ENCODE peak calls at places on chromosome 14, in nine cellular contexts. One of them, this sample, is unnamed.

GRCh38 chr14:53016919-53017318 is 66.1 kb upstream of the FERMT2 start:
- DNase-seq in neural progenitor cell: no peak
- DNase-seq in neuronal stem cell: no peak
- DNase-seq in pancreas: no peak
- DNase-seq in heart right ventricle: no peak
- DNase-seq in AG04450: no peak
- DNase-seq in CD8-positive, alpha-beta memory T cell: no peak
- DNase-seq in lung: no peak
- DNase-seq in GM23248: no peak
- DNase-seq in this sample: no peak

GRCh38 chr14:50774542-50775267 is 56.3 kb downstream of the NIN start:
- DNase-seq in neural progenitor cell: no peak
- DNase-seq in neuronal stem cell: no peak
- DNase-seq in pancreas: no peak
- DNase-seq in heart right ventricle: no peak
- DNase-seq in AG04450: no peak
- DNase-seq in CD8-positive, alpha-beta memory T cell: no peak
- DNase-seq in lung: no peak
- DNase-seq in GM23248: peak
- DNase-seq in this sample: no peak

GRCh38 chr14:40838601-40839000 is 768.1 kb upstream of the LRFN5 start:
- DNase-seq in neural progenitor cell: no peak
- DNase-seq in neuronal stem cell: no peak
- DNase-seq in pancreas: no peak
- DNase-seq in heart right ventricle: no peak
- DNase-seq in AG04450: no peak
- DNase-seq in CD8-positive, alpha-beta memory T cell: no peak
- DNase-seq in lung: no peak
- DNase-seq in GM23248: no peak
- DNase-seq in this sample: no peak

GRCh38 chr14:94392510-94392935 is 4.1 kb upstream of the SERPINA1 start:
- DNase-seq in neural progenitor cell: no peak
- DNase-seq in neuronal stem cell: no peak
- DNase-seq in pancreas: no peak
- DNase-seq in heart right ventricle: peak
- DNase-seq in AG04450: no peak
- DNase-seq in CD8-positive, alpha-beta memory T cell: no peak
- DNase-seq in lung: peak
- DNase-seq in GM23248: peak
- DNase-seq in this sample: no peak

GRCh38 chr14:37384870-37385596 is 187.3 kb downstream of the MIPOL1 start:
- DNase-seq in neural progenitor cell: no peak
- DNase-seq in neuronal stem cell: no peak
- DNase-seq in pancreas: no peak
- DNase-seq in heart right ventricle: no peak
- DNase-seq in AG04450: no peak
- DNase-seq in CD8-positive, alpha-beta memory T cell: no peak
- DNase-seq in lung: peak
- DNase-seq in GM23248: no peak
- DNase-seq in this sample: no peak

GRCh38 chr14:76951149-76951548 is 77.4 kb downstream of the IRF2BPL start:
- DNase-seq in neural progenitor cell: no peak
- DNase-seq in neuronal stem cell: no peak
- DNase-seq in pancreas: no peak
- DNase-seq in heart right ventricle: no peak
- DNase-seq in AG04450: no peak
- DNase-seq in CD8-positive, alpha-beta memory T cell: no peak
- DNase-seq in lung: no peak
- DNase-seq in GM23248: peak
- DNase-seq in this sample: no peak

GRCh38 chr14:55976619-55977018 is 141.6 kb upstream of the PELI2 start:
- DNase-seq in neural progenitor cell: no peak
- DNase-seq in neuronal stem cell: no peak
- DNase-seq in pancreas: no peak
- DNase-seq in heart right ventricle: no peak
- DNase-seq in AG04450: no peak
- DNase-seq in CD8-positive, alpha-beta memory T cell: no peak
- DNase-seq in lung: no peak
- DNase-seq in GM23248: no peak
- DNase-seq in this sample: no peak

GRCh38 chr14:102525213-102526143 is 15.9 kb upstream of the ANKRD9 start:
- DNase-seq in neural progenitor cell: no peak
- DNase-seq in neuronal stem cell: no peak
- DNase-seq in pancreas: no peak
- DNase-seq in heart right ventricle: no peak
- DNase-seq in AG04450: no peak
- DNase-seq in CD8-positive, alpha-beta memory T cell: peak
- DNase-seq in lung: no peak
- DNase-seq in GM23248: peak
- DNase-seq in this sample: no peak

GRCh38 chr14:68685419-68686211 is 107.3 kb downstream of the ZFP36L1 start:
- DNase-seq in neural progenitor cell: no peak
- DNase-seq in neuronal stem cell: no peak
- DNase-seq in pancreas: no peak
- DNase-seq in heart right ventricle: no peak
- DNase-seq in AG04450: no peak
- DNase-seq in CD8-positive, alpha-beta memory T cell: peak
- DNase-seq in lung: no peak
- DNase-seq in GM23248: peak
- DNase-seq in this sample: no peak

GRCh38 chr14:53470351-53471043 is 317.4 kb upstream of the DDHD1 start:
- DNase-seq in neural progenitor cell: no peak
- DNase-seq in neuronal stem cell: no peak
- DNase-seq in pancreas: no peak
- DNase-seq in heart right ventricle: peak
- DNase-seq in AG04450: peak
- DNase-seq in CD8-positive, alpha-beta memory T cell: no peak
- DNase-seq in lung: no peak
- DNase-seq in GM23248: peak
- DNase-seq in this sample: no peak

GRCh38 chr14:32134448-32135070 is 57.5 kb downstream of the ARHGAP5 start:
- DNase-seq in neural progenitor cell: no peak
- DNase-seq in neuronal stem cell: no peak
- DNase-seq in pancreas: no peak
- DNase-seq in heart right ventricle: no peak
- DNase-seq in AG04450: no peak
- DNase-seq in CD8-positive, alpha-beta memory T cell: no peak
- DNase-seq in lung: no peak
- DNase-seq in GM23248: peak
- DNase-seq in this sample: no peak

GRCh38 chr14:81192594-81192993 is 28.2 kb downstream of the GTF2A1 start:
- DNase-seq in neural progenitor cell: no peak
- DNase-seq in neuronal stem cell: no peak
- DNase-seq in pancreas: no peak
- DNase-seq in heart right ventricle: no peak
- DNase-seq in AG04450: no peak
- DNase-seq in CD8-positive, alpha-beta memory T cell: no peak
- DNase-seq in lung: no peak
- DNase-seq in GM23248: no peak
- DNase-seq in this sample: no peak
- H3K27ac ChIP-seq in neural progenitor cell: no peak
- H3K27ac ChIP-seq in neuronal stem cell: no peak
- H3K27ac ChIP-seq in pancreas: no peak
- H3K27ac ChIP-seq in heart right ventricle: no peak
- H3K27ac ChIP-seq in AG04450: no peak
- H3K27ac ChIP-seq in CD8-positive, alpha-beta memory T cell: peak
- H3K27ac ChIP-seq in lung: no peak
- H3K27ac ChIP-seq in GM23248: no peak
- H3K27ac ChIP-seq in this sample: no peak

DNA sequence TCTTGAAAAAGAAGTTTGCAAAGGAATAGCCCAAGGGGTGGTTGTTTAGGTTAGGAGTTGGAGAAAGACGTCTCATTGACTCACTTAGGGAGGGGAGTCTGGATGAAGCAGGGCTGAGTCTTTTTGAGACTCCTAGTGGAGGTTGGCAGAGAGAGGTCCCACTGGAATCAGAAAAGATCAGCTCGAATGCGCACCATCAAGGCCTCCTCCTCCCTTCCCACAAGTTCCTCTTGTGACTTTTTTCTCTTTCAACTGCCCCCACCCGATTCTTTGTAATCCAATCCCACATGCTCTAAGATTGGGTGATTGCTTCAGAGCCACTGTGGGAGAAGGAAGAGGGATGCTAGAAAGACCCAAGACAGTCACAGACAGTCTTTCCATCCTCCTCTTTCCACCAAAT is 2.0 kb downstream of the ARHGEF40 start:
- DNase-seq in neural progenitor cell: no peak
- DNase-seq in neuronal stem cell: no peak
- DNase-seq in pancreas: no peak
- DNase-seq in heart right ventricle: peak
- DNase-seq in AG04450: peak
- DNase-seq in CD8-positive, alpha-beta memory T cell: no peak
- DNase-seq in lung: no peak
- DNase-seq in GM23248: peak
- DNase-seq in this sample: no peak
- H3K27ac ChIP-seq in neural progenitor cell: no peak
- H3K27ac ChIP-seq in neuronal stem cell: no peak
- H3K27ac ChIP-seq in pancreas: peak
- H3K27ac ChIP-seq in heart right ventricle: peak
- H3K27ac ChIP-seq in AG04450: peak
- H3K27ac ChIP-seq in CD8-positive, alpha-beta memory T cell: no peak
- H3K27ac ChIP-seq in lung: peak
- H3K27ac ChIP-seq in GM23248: peak
- H3K27ac ChIP-seq in this sample: peak

DNA sequence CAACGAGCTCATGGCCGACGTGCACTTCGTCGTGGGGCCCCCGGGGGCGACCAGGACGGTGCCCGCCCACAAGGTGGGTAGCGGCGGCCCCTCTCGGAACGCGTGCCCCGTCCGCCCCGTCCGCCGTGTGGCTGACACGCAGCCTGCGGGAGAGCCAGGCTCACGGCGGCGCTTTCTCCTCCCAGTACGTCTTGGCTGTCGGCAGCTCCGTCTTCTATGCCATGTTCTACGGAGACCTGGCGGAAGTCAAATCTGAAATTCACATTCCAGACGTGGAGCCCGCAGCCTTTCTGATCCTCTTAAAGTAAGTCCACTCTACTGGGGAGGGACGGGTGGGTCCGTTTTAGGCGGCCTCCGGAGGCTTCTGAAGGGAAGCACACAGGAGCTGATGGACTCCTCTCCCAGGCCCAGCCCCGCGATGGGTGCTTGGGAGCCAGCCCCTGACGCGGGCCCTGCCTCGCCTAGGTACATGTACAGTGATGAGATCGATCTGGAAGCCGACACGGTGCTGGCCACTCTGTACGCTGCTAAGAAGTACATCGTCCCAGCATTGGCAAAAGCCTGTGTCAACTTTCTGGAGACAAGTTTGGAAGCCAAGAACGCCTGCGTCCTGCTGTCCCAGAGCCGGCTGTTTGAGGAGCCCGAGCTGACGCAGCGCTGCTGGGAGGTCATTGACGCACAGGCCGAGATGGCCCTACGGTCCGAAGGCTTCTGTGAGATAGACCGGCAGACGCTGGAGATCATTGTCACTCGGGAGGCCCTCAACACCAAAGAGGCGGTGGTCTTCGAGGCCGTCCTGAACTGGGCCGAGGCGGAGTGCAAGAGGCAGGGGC is 1.1 kb downstream of the BTBD6 start:
- DNase-seq in neural progenitor cell: peak
- DNase-seq in neuronal stem cell: peak
- DNase-seq in pancreas: no peak
- DNase-seq in heart right ventricle: no peak
- DNase-seq in AG04450: no peak
- DNase-seq in CD8-positive, alpha-beta memory T cell: no peak
- DNase-seq in lung: no peak
- DNase-seq in GM23248: peak
- DNase-seq in this sample: no peak
- H3K27ac ChIP-seq in neural progenitor cell: no peak
- H3K27ac ChIP-seq in neuronal stem cell: no peak
- H3K27ac ChIP-seq in pancreas: no peak
- H3K27ac ChIP-seq in heart right ventricle: peak
- H3K27ac ChIP-seq in AG04450: no peak
- H3K27ac ChIP-seq in CD8-positive, alpha-beta memory T cell: no peak
- H3K27ac ChIP-seq in lung: peak
- H3K27ac ChIP-seq in GM23248: peak
- H3K27ac ChIP-seq in this sample: peak

GRCh38 chr14:105384041-105384557 is 14.2 kb upstream of the TEX22 start:
- DNase-seq in neural progenitor cell: no peak
- DNase-seq in neuronal stem cell: no peak
- DNase-seq in pancreas: peak
- DNase-seq in heart right ventricle: no peak
- DNase-seq in AG04450: no peak
- DNase-seq in CD8-positive, alpha-beta memory T cell: no peak
- DNase-seq in lung: no peak
- DNase-seq in GM23248: no peak
- DNase-seq in this sample: no peak

GRCh38 chr14:105382343-105383082 is 15.8 kb upstream of the TEX22 start:
- DNase-seq in neural progenitor cell: no peak
- DNase-seq in neuronal stem cell: no peak
- DNase-seq in pancreas: peak
- DNase-seq in heart right ventricle: no peak
- DNase-seq in AG04450: no peak
- DNase-seq in CD8-positive, alpha-beta memory T cell: no peak
- DNase-seq in lung: no peak
- DNase-seq in GM23248: no peak
- DNase-seq in this sample: no peak

GRCh38 chr14:105381446-105382342 is 16.6 kb upstream of the TEX22 start:
- DNase-seq in neural progenitor cell: no peak
- DNase-seq in neuronal stem cell: no peak
- DNase-seq in pancreas: peak
- DNase-seq in heart right ventricle: no peak
- DNase-seq in AG04450: no peak
- DNase-seq in CD8-positive, alpha-beta memory T cell: no peak
- DNase-seq in lung: no peak
- DNase-seq in GM23248: no peak
- DNase-seq in this sample: no peak

GRCh38 chr14:105384605-105385321 is 13.6 kb upstream of the TEX22 start:
- DNase-seq in neural progenitor cell: no peak
- DNase-seq in neuronal stem cell: no peak
- DNase-seq in pancreas: peak
- DNase-seq in heart right ventricle: no peak
- DNase-seq in AG04450: no peak
- DNase-seq in CD8-positive, alpha-beta memory T cell: no peak
- DNase-seq in lung: no peak
- DNase-seq in GM23248: no peak
- DNase-seq in this sample: no peak

DNA sequence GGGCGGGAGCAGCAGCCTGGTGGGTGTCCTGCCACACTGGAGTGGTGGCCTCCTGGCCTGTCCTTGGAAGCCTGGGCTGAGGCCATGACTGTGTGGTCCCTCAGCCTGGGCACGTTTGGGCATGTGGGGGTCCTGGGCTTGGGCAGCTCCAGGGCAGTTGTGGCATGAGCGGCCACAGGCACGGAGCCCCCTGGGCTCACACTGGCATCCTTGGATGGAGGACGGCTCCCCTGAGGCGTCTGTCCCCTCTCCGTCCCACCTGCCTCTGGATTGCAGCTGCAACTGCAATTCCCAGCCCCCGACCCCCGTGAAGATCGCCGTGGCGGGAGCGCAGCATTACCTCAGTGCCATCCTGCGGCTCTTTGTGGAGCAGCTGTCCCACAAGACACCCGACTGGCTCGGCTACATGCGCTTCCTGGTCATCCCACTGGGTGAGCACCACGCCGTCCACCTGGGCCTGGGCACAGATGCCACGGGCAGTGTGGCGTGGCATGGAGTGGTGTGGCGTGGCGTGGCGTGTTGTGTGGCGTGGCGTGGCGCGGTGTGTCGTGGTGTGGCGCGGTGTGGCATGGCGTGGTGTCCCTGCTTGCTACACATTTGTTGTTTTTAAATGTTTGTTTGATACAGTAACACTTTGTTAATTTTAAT is 15.1 kb upstream of the TEX22 start:
- DNase-seq in neural progenitor cell: no peak
- DNase-seq in neuronal stem cell: no peak
- DNase-seq in pancreas: peak
- DNase-seq in heart right ventricle: no peak
- DNase-seq in AG04450: no peak
- DNase-seq in CD8-positive, alpha-beta memory T cell: no peak
- DNase-seq in lung: no peak
- DNase-seq in GM23248: no peak
- DNase-seq in this sample: no peak
- H3K27ac ChIP-seq in neural progenitor cell: no peak
- H3K27ac ChIP-seq in neuronal stem cell: no peak
- H3K27ac ChIP-seq in pancreas: no peak
- H3K27ac ChIP-seq in heart right ventricle: no peak
- H3K27ac ChIP-seq in AG04450: no peak
- H3K27ac ChIP-seq in CD8-positive, alpha-beta memory T cell: no peak
- H3K27ac ChIP-seq in lung: no peak
- H3K27ac ChIP-seq in GM23248: no peak
- H3K27ac ChIP-seq in this sample: no peak

This sample was measured in breast epithelium.